ENCODE peak calls at places on chromosome 9, in nine cellular contexts. X is RPMI7951; I is SJSA1; E is T-helper 1 cell; G is activated T-helper 9 cell treated with anti-CD3 and anti-CD28 coated beads, Interleukin-2, amount 50 U/mL, for 16 hours; L is A549; Z is AG20443; R is BE2C; C is NB4. M is an unnamed sample.

GRCh38 chr9:80004687-80005086 is 432.9 kb downstream of the TLE4 start:
- DNase-seq in L (no peak), I (no peak), Z (no peak), G (no peak), X (no peak), C (no peak), R (no peak), E (no peak), M (no peak)

GRCh38 chr9:92807757-92808725 is 43.4 kb upstream of the BICD2 start:
- DNase-seq in L (no peak), R (peak), Z (no peak), C (no peak), E (no peak), X (no peak), G (peak), I (no peak), M (no peak)

GRCh38 chr9:129027685-129028191 is 393 bp downstream of the SH3GLB2 start:
- DNase-seq in C (peak), L (peak), E (no peak), I (no peak), X (peak), R (no peak), G (no peak), Z (no peak), M (peak)

GRCh38 chr9:120480707-120481106 is 99.3 kb downstream of the CDK5RAP2 start:
- DNase-seq in C (no peak), I (no peak), X (peak), G (no peak), L (no peak), E (no peak), Z (peak), R (no peak), M (no peak)

GRCh38 chr9:135126480-135127187 is 39.2 kb downstream of the OLFM1 start:
- DNase-seq in X (peak), C (no peak), Z (peak), E (no peak), R (peak), L (peak), G (no peak), I (peak), M (no peak)

GRCh38 chr9:4967521-4967920 is 17.6 kb upstream of the JAK2 start:
- DNase-seq in I (no peak), C (no peak), L (no peak), X (peak), G (no peak), E (no peak), R (no peak), Z (peak), M (no peak)

GRCh38 chr9:37540634-37541033 is 35.5 kb downstream of the FBXO10 start:
- DNase-seq in X (no peak), I (no peak), E (no peak), G (no peak), R (no peak), L (no peak), C (no peak), Z (no peak), M (no peak)

GRCh38 chr9:93125331-93125894 is 8.6 kb downstream of the NINJ1 start:
- DNase-seq in X (no peak), Z (no peak), I (no peak), C (no peak), R (no peak), L (no peak), E (no peak), G (no peak), M (no peak)

GRCh38 chr9:94867842-94868312 is 141.4 kb downstream of the AOPEP start:
- DNase-seq in X (peak), G (no peak), R (no peak), C (peak), L (peak), I (peak), E (no peak), Z (peak), M (peak)

GRCh38 chr9:133759946-133760345 is 21.8 kb upstream of the SARDH start:
- DNase-seq in G (no peak), Z (no peak), E (no peak), I (peak), L (no peak), X (no peak), R (no peak), C (no peak), M (no peak)

GRCh38 chr9:133619791-133620190 is 10.6 kb upstream of the FAM163B start:
- DNase-seq in R (no peak), L (no peak), X (no peak), I (no peak), Z (no peak), C (no peak), G (peak), E (no peak), M (no peak)

GRCh38 chr9:95003694-95004451 is 277.4 kb downstream of the AOPEP start:
- DNase-seq in I (no peak), G (no peak), Z (peak), L (peak), C (peak), R (peak), E (no peak), X (peak), M (peak)

GRCh38 chr9:70609542-70610286 is 195.3 kb upstream of the KLF9 start:
- DNase-seq in R (no peak), Z (peak), L (no peak), G (no peak), X (peak), C (no peak), I (no peak), E (no peak), M (no peak)

GRCh38 chr9:18331808-18332209 is 142.1 kb upstream of the ADAMTSL1 start:
- DNase-seq in E (no peak), L (no peak), R (no peak), C (no peak), G (no peak), X (peak), I (no peak), Z (no peak), M (no peak)

GRCh38 chr9:134868751-134869553 is 11.7 kb upstream of the FCN2 start:
- DNase-seq in L (no peak), R (no peak), C (no peak), I (no peak), G (no peak), E (no peak), X (no peak), Z (no peak), M (no peak)

GRCh38 chr9:125190371-125190801 is 783 bp upstream of the PPP6C start:
- DNase-seq in E (no peak), I (no peak), L (no peak), G (no peak), X (no peak), Z (no peak), R (no peak), C (peak), M (no peak)

GRCh38 chr9:123457586-123457985 is 101.6 kb downstream of the CRB2 start:
- DNase-seq in Z (no peak), X (no peak), L (no peak), C (no peak), E (no peak), G (no peak), I (no peak), R (peak), M (no peak)

GRCh38 chr9:135991771-135992170 is 30.6 kb upstream of the UBAC1 start:
- DNase-seq in G (no peak), R (no peak), X (no peak), E (no peak), I (no peak), Z (no peak), L (no peak), C (no peak), M (no peak)

GRCh38 chr9:79609468-79610018 is 37.8 kb downstream of the TLE4 start:
- DNase-seq in X (no peak), G (no peak), R (peak), E (no peak), L (no peak), C (no peak), I (no peak), Z (no peak), M (no peak)

GRCh38 chr9:93679536-93680444 is 103.4 kb downstream of the PHF2 start:
- DNase-seq in I (no peak), G (no peak), Z (peak), X (no peak), C (no peak), L (no peak), R (no peak), E (peak), M (no peak)

GRCh38 chr9:72220589-72220988 is 71.3 kb downstream of the GDA start:
- DNase-seq in C (no peak), Z (no peak), R (no peak), I (no peak), X (no peak), L (no peak), G (no peak), E (no peak), M (no peak)

M was measured in Calu3.